ENCODE peak calls at places on chromosomes 11 and 22, in seven cellular contexts. T, A, R, S, D, X and P are unnamed samples.

GRCh38 chr22:23168381-23169031 is 11.8 kb upstream of the BCR start:
- DNase-seq in T (no peak), R (no peak), A (no peak), S (no peak), X (no peak), D (no peak), P (no peak)

GRCh38 chr11:30203850-30204249 is 27.0 kb upstream of the FSHB start:
- DNase-seq in T (no peak), A (no peak), X (no peak), R (no peak), D (no peak), S (no peak), P (no peak)

GRCh38 chr11:122785156-122785605 is 53.1 kb upstream of the CRTAM start:
- DNase-seq in D (no peak), T (peak), S (no peak), A (no peak), X (no peak), R (no peak), P (no peak)

GRCh38 chr11:70270104-70270876 is at the start of gene PPFIA1:
- DNase-seq in T (peak), R (peak), D (peak), S (peak), X (peak), A (peak), P (peak)

GRCh38 chr11:96012086-96012824 is 88.3 kb upstream of the MTMR2 start:
- DNase-seq in D (no peak), R (no peak), S (no peak), T (peak), A (peak), X (peak), P (no peak)

GRCh38 chr11:10305964-10306918 is 1.4 kb downstream of the ADM start:
- DNase-seq in D (peak), T (no peak), A (peak), X (peak), S (no peak), R (no peak), P (no peak)

GRCh38 chr11:96313163-96313562 is 29.8 kb downstream of the MAML2 start:
- DNase-seq in A (no peak), X (no peak), R (no peak), T (no peak), S (no peak), D (no peak), P (no peak)

GRCh38 chr11:11620251-11620965 is 1.4 kb downstream of the GALNT18 start:
- DNase-seq in S (no peak), A (peak), R (no peak), T (no peak), D (peak), X (peak), P (no peak)

GRCh38 chr11:18064035-18064434 is 18.0 kb upstream of the TPH1 start:
- DNase-seq in T (no peak), R (no peak), X (no peak), A (no peak), D (no peak), S (no peak), P (no peak)

GRCh38 chr11:95501761-95502266 is 270.8 kb upstream of the SESN3 start:
- DNase-seq in S (no peak), R (no peak), D (no peak), T (no peak), X (no peak), A (peak), P (no peak)

GRCh38 chr22:35448552-35448922 is 48.6 kb downstream of the MCM5 start:
- DNase-seq in A (no peak), T (no peak), R (no peak), S (no peak), D (no peak), X (no peak), P (no peak)

GRCh38 chr11:48170176-48170839 is 46.3 kb upstream of the OR4B1 start:
- DNase-seq in R (no peak), X (peak), T (no peak), D (no peak), S (no peak), A (no peak), P (no peak)

GRCh38 chr11:7115775-7116174 is 27.0 kb downstream of the RBMXL2 start:
- DNase-seq in D (no peak), X (peak), T (no peak), R (no peak), S (no peak), A (no peak), P (no peak)

GRCh38 chr22:47297261-47298016 is 535.0 kb downstream of the TBC1D22A start:
- DNase-seq in X (no peak), A (no peak), S (no peak), T (no peak), D (peak), R (no peak), P (no peak)

DNA sequence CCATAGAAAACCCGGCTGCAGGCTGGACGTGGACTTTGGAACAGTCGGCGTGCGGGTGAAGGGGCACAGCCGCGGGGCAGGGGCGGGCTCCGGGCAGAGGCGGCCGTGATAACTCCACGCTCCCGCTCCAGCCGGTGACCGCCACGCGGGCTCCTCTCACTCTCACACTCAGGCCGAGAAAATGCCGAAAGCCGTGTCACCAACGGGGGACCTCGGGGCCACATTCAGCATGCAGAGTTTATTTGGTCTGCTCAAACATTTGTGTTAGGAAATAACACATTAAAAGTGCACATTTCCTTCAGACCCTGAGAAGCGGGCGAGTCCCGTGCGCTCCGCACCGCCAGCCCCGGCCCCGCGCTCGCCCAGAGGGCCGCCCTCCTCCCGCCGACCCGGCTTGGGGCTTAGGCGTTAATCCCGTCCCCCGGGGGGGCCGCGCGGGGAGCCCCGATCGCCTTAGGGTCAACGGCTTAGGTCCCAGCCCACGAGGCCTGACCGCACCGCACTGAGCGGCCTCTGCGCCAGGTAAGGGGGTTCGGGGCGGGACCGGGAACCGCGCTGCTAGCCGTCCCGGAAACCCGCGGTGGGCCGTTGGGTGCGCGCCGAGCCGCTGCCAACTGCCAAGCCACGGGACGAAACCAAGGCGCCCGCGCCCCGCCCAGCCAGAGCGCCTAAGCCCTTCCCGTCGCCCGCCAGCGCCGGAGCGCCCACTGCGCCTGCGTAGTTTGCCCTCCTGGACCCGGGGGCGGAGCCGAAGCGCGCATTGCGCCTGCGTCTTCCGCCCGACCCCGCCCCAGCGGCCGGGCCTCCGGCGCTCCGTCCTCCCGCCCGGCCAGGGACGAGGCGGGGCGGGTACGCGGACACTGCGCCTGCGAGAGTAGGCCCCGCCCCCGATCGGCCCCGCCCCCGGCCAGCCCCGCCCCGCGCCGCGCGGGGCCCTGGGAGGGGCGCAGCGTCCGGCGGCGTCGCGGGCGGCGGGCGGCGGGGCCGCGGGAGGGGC is at the start of gene ZBED4:
- DNase-seq in T (peak), A (peak), X (peak), R (peak), D (peak), S (peak), P (peak)
- TF ChIP-seq POLR2A in T (peak), A (peak), X (peak), R (peak), D (no peak), S (peak), P (peak)

GRCh38 chr22:29553391-29554224 is at the start of gene THOC5:
- DNase-seq in X (peak), A (peak), D (peak), T (peak), S (peak), R (peak), P (peak)
- TF ChIP-seq POLR2A in X (peak), A (peak), D (no peak), T (peak), S (peak), R (peak), P (peak)

DNA sequence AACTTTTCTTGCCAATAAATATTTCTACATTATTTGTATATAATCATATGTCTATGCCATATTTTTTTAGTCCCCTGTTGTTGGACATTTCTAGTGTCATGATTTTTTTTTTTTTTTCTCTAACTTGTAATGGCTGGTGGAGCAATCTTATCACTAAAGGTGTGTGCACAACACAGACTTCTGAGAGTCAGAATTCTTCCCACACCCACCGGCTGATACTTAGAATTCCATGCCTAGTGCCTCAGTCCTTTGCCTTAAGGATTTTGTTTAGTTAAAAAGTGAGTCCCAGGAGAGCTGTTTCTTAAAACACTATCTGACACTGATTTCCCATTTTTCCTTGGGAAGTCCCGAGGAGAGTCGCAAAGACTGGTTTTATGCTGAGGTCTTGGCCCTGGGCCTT is 87.7 kb upstream of the BARX2 start:
- DNase-seq in S (no peak), D (no peak), T (no peak), R (no peak), A (no peak), X (no peak), P (no peak)
- TF ChIP-seq POLR2A in S (no peak), D (no peak), T (no peak), R (no peak), A (no peak), X (no peak), P (no peak)

DNA sequence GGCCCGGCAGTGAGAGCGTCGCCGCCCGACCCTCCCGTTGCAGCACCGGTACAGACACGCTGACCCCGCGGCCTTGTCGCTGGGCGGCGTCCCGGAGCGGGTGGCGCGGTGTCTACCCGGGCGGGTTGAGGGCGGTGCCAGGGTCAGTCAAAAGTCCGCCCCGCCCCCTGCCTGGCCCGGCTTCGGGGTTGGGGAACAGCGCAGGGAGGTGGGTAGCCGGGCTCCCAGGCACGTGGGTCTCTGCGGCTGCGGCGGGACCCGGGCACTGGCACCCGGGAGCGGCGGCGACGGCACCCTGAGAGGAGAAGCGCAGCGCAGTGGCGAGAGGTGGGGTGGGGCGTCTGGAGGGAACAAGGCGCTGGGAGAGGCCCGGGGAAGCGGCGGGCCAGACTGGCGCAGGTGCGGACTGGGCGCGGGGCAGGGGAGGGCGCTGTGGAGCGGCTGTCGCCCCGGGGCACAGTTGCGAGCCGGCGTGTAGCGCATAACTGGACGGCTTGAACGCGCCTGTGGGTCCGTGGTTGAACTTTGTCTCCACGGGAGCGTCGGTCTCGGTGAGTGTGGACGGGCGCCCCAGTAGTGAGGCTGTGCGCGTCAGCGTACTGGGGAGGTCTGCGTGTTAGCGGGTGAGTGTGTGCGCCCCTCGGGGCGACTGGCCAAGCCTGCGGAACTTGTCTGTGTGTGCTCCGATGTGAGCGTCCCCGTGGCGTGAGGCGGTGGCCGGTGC is at the start of gene P2RY2:
- DNase-seq in A (no peak), R (no peak), T (peak), X (no peak), D (peak), S (peak), P (no peak)
- TF ChIP-seq POLR2A in A (no peak), R (peak), T (no peak), X (no peak), D (no peak), S (no peak), P (no peak)

GRCh38 chr11:62705880-62706831 is 1.1 kb downstream of the BSCL2 start:
- DNase-seq in A (peak), T (peak), S (peak), R (peak), D (peak), X (peak), P (peak)
- TF ChIP-seq POLR2A in A (peak), T (no peak), S (peak), R (peak), D (no peak), X (peak), P (peak)

GRCh38 chr22:38951734-38952133 is 5.7 kb upstream of the APOBEC3A start:
- DNase-seq in A (no peak), X (no peak), S (no peak), D (no peak), T (no peak), R (no peak), P (no peak)
- TF ChIP-seq POLR2A in A (no peak), X (no peak), S (no peak), D (no peak), T (no peak), R (no peak), P (no peak)

GRCh38 chr22:50627452-50627913 is 469 bp downstream of the ARSA start:
- DNase-seq in T (no peak), D (peak), R (no peak), A (peak), S (no peak), X (no peak), P (no peak)

GRCh38 chr22:50626856-50627451 is 998 bp downstream of the ARSA start:
- DNase-seq in R (no peak), A (no peak), D (peak), X (no peak), T (no peak), S (no peak), P (no peak)

GRCh38 chr22:50626314-50626855 is 1.6 kb downstream of the ARSA start:
- DNase-seq in T (no peak), S (no peak), X (no peak), A (no peak), R (no peak), D (peak), P (no peak)

GRCh38 chr22:50628543-50629134 is 687 bp upstream of the ARSA start:
- DNase-seq in T (no peak), D (peak), R (no peak), S (no peak), A (peak), X (no peak), P (no peak)

GRCh38 chr22:50627914-50628542 is at the start of gene ARSA:
- DNase-seq in R (no peak), S (no peak), D (peak), X (peak), A (peak), T (peak), P (no peak)
- TF ChIP-seq POLR2A in R (peak), S (no peak), D (no peak), X (no peak), A (peak), T (no peak), P (peak)

GRCh38 chr11:117020873-117021564 is 77.2 kb downstream of the SIK3 start:
- DNase-seq in R (no peak), S (no peak), X (no peak), T (no peak), A (no peak), D (no peak), P (no peak)
- TF ChIP-seq POLR2A in R (no peak), S (no peak), X (no peak), T (no peak), A (no peak), D (no peak), P (no peak)

GRCh38 chr11:118622376-118623290 is 15.2 kb downstream of the PHLDB1 start:
- DNase-seq in D (no peak), S (no peak), A (peak), T (no peak), X (peak), R (no peak), P (peak)
- TF ChIP-seq POLR2A in D (no peak), S (no peak), A (no peak), T (no peak), X (peak), R (no peak), P (peak)